ENCODE peak calls at places on chromosomes 1 and 21, in seven cellular contexts. V is NCI-H1105 treated with DMSO at 0.1 percent for 48 hours; A is psoas muscle; P is HCEC 1CT; E is T-helper 17 cell; M is NCI-H524; G is stimulated activated CD4-positive, alpha-beta T cell treated with anti-CD3 and anti-CD28 coated beads, Interleukin-4, amount 100 ng/mL, for 1 hour. J is an unnamed sample.

GRCh38 chr1:202998836-202999750 is 8.1 kb upstream of the TMEM183A start:
- DNase-seq in P (peak), V (peak), M (no peak), E (peak), G (peak), A (no peak), J (peak)

GRCh38 chr1:67601539-67601938 is 83.5 kb upstream of the GADD45A start:
- DNase-seq in P (no peak), M (no peak), A (no peak), V (no peak), G (no peak), E (no peak), J (no peak)

GRCh38 chr21:36428789-36429671 is 43.8 kb downstream of the CHAF1B start:
- DNase-seq in A (no peak), V (peak), G (no peak), M (no peak), P (no peak), E (no peak), J (no peak)

GRCh38 chr1:118445156-118445555 is 260.1 kb upstream of the SPAG17 start:
- DNase-seq in G (no peak), P (no peak), A (no peak), M (no peak), V (no peak), E (no peak), J (no peak)

GRCh38 chr1:118360817-118361216 is 175.8 kb upstream of the SPAG17 start:
- DNase-seq in P (peak), M (no peak), E (no peak), A (no peak), V (no peak), G (no peak), J (no peak)

GRCh38 chr1:109895720-109896504 is 14.7 kb upstream of the CSF1 start:
- DNase-seq in E (no peak), V (no peak), G (no peak), M (no peak), A (peak), P (peak), J (no peak)

GRCh38 chr1:63713041-63713440 is 60.8 kb upstream of the ROR1 start:
- DNase-seq in E (no peak), V (no peak), P (no peak), G (no peak), A (no peak), M (no peak), J (no peak)

GRCh38 chr1:76294470-76295194 is 220.1 kb downstream of the ST6GALNAC3 start:
- DNase-seq in P (no peak), M (no peak), G (no peak), A (no peak), E (no peak), V (peak), J (no peak)

GRCh38 chr1:186799689-186800054 is 29.1 kb upstream of the PLA2G4A start:
- DNase-seq in A (no peak), V (no peak), G (no peak), P (no peak), M (no peak), E (no peak), J (no peak)

GRCh38 chr1:212161231-212161781 is 123.9 kb upstream of the PPP2R5A start:
- DNase-seq in E (no peak), P (peak), V (no peak), A (no peak), M (no peak), G (no peak), J (no peak)

GRCh38 chr1:35555601-35556477 is 1.4 kb downstream of the KIAA0319L start:
- DNase-seq in G (no peak), A (no peak), E (no peak), V (peak), M (no peak), P (peak), J (no peak)

GRCh38 chr1:244599937-244600350 is 53.0 kb upstream of the DESI2 start:
- DNase-seq in P (peak), M (no peak), E (no peak), V (no peak), G (peak), A (no peak), J (no peak)

GRCh38 chr1:214566158-214567104 is 15.0 kb upstream of the PTPN14 start:
- DNase-seq in M (no peak), A (no peak), G (no peak), V (no peak), E (no peak), P (peak), J (no peak)

GRCh38 chr1:10734900-10735602 is 61.4 kb downstream of the CASZ1 start:
- DNase-seq in V (peak), P (no peak), E (no peak), G (no peak), A (no peak), M (no peak), J (no peak)

GRCh38 chr21:42905195-42905594 is 12.1 kb downstream of the NDUFV3 start:
- DNase-seq in G (no peak), M (no peak), A (no peak), E (no peak), P (no peak), V (no peak), J (no peak)

GRCh38 chr1:27872802-27873665 is 690 bp downstream of the THEMIS2 start:
- DNase-seq in G (peak), M (no peak), A (no peak), V (no peak), P (peak), E (no peak), J (no peak)

GRCh38 chr21:14383596-14384210 is 757 bp upstream of the HSPA13 start:
- DNase-seq in V (peak), M (peak), A (no peak), E (no peak), G (no peak), P (peak), J (no peak)

GRCh38 chr1:173082913-173083312 is 32.2 kb upstream of the TNFSF18 start:
- DNase-seq in G (no peak), V (no peak), P (no peak), M (no peak), E (no peak), A (no peak), J (no peak)

GRCh38 chr1:154998818-154999650 is 3.6 kb upstream of the ZBTB7B start:
- DNase-seq in M (no peak), G (peak), V (peak), E (peak), A (peak), P (peak), J (peak)

GRCh38 chr1:198399452-198399851 is 141.0 kb downstream of the ATP6V1G3 start:
- DNase-seq in A (no peak), G (no peak), V (no peak), M (no peak), P (no peak), E (no peak), J (no peak)

GRCh38 chr1:6259491-6260362 is 1.2 kb downstream of the GPR153 start:
- DNase-seq in V (peak), M (peak), A (peak), G (peak), P (peak), E (peak), J (no peak)

GRCh38 chr1:211751438-211751837 is 76.0 kb upstream of the NEK2 start:
- DNase-seq in A (no peak), P (no peak), V (no peak), M (no peak), G (no peak), E (no peak), J (no peak)

GRCh38 chr21:28516996-28517592 is 475.6 kb downstream of the LTN1 start:
- DNase-seq in V (peak), A (peak), E (peak), P (peak), M (peak), G (peak), J (no peak)

GRCh38 chr1:161033751-161034150 is 5.0 kb downstream of the TSTD1 start:
- DNase-seq in P (no peak), E (no peak), A (no peak), G (no peak), M (no peak), V (no peak), J (no peak)

GRCh38 chr1:77143529-77144121 is 75.6 kb downstream of the PIGK start:
- DNase-seq in M (no peak), E (no peak), V (peak), G (no peak), A (no peak), P (peak), J (no peak)

GRCh38 chr1:243791586-243792267 is 58.3 kb downstream of the AKT3 start:
- DNase-seq in E (no peak), G (no peak), V (no peak), M (no peak), P (no peak), A (no peak), J (no peak)

GRCh38 chr1:43786201-43786958 is 79.0 kb downstream of the ST3GAL3 start:
- DNase-seq in P (no peak), V (no peak), G (no peak), A (no peak), E (no peak), M (no peak), J (no peak)

GRCh38 chr1:204032642-204033235 is 40.2 kb upstream of the SOX13 start:
- DNase-seq in A (no peak), G (no peak), E (no peak), P (no peak), M (peak), V (no peak), J (no peak)

GRCh38 chr1:8477199-8477982 is 159.5 kb downstream of the SLC45A1 start:
- DNase-seq in V (no peak), M (no peak), E (no peak), G (no peak), A (no peak), P (no peak), J (no peak)

GRCh38 chr1:31181515-31182343 is 58.0 kb downstream of the NKAIN1 start:
- DNase-seq in G (peak), E (peak), P (peak), A (peak), M (no peak), V (peak), J (no peak)

GRCh38 chr21:43211085-43212071 is 42.6 kb downstream of the CRYAA start:
- DNase-seq in V (peak), A (peak), E (no peak), M (peak), G (no peak), P (no peak), J (no peak)

J was measured in SK-N-MC.